ENCODE peak calls at places on chromosomes 7 and 10, in five cellular contexts. One of them, this sample, is unnamed. For H3K9me3 and H3K4me1, the result is how much of the 10 kb centered on the place peaks cover.

GRCh38 chr10:51170518-51171245 is 96.4 kb downstream of the PRKG1 start:
- DNase-seq in colonic mucosa: no peak
- DNase-seq in tibial artery: no peak
- DNase-seq in heart right ventricle: no peak
- DNase-seq in cardiac muscle cell: no peak
- DNase-seq in this sample: no peak

GRCh38 chr7:131359136-131359776 is 31.6 kb downstream of the MKLN1 start:
- DNase-seq in tibial artery: no peak
- DNase-seq in colonic mucosa: no peak
- DNase-seq in cardiac muscle cell: no peak
- DNase-seq in heart right ventricle: no peak
- DNase-seq in this sample: no peak

GRCh38 chr7:65325793-65326432 is 47.7 kb upstream of the ZNF92 start:
- DNase-seq in colonic mucosa: no peak
- DNase-seq in tibial artery: no peak
- DNase-seq in heart right ventricle: no peak
- DNase-seq in cardiac muscle cell: no peak
- DNase-seq in this sample: no peak

GRCh38 chr7:38660427-38661099 is 29.4 kb upstream of the AMPH start:
- DNase-seq in colonic mucosa: no peak
- DNase-seq in tibial artery: no peak
- DNase-seq in heart right ventricle: no peak
- DNase-seq in cardiac muscle cell: peak
- DNase-seq in this sample: peak

GRCh38 chr10:59181668-59182067 is 5.2 kb downstream of the PHYHIPL start:
- DNase-seq in heart right ventricle: no peak
- DNase-seq in tibial artery: no peak
- DNase-seq in colonic mucosa: no peak
- DNase-seq in cardiac muscle cell: peak
- DNase-seq in this sample: peak

GRCh38 chr10:50605280-50606270 is 18.2 kb downstream of the SGMS1 start:
- DNase-seq in heart right ventricle: no peak
- DNase-seq in cardiac muscle cell: peak
- DNase-seq in tibial artery: no peak
- DNase-seq in colonic mucosa: peak
- DNase-seq in this sample: peak

GRCh38 chr7:39089194-39089593 is 111.5 kb downstream of the POU6F2 start:
- DNase-seq in tibial artery: no peak
- DNase-seq in cardiac muscle cell: no peak
- DNase-seq in colonic mucosa: no peak
- DNase-seq in heart right ventricle: no peak
- DNase-seq in this sample: no peak

GRCh38 chr10:14459670-14460069 is 128.9 kb upstream of the FRMD4A start:
- DNase-seq in heart right ventricle: no peak
- DNase-seq in colonic mucosa: no peak
- DNase-seq in cardiac muscle cell: peak
- DNase-seq in tibial artery: no peak
- DNase-seq in this sample: no peak

GRCh38 chr7:7996568-7996967 is 28.0 kb downstream of the GLCCI1 start:
- DNase-seq in colonic mucosa: no peak
- DNase-seq in tibial artery: no peak
- DNase-seq in cardiac muscle cell: no peak
- DNase-seq in heart right ventricle: no peak
- DNase-seq in this sample: no peak

GRCh38 chr10:22381262-22381661 is 36.0 kb downstream of the SPAG6 start:
- DNase-seq in colonic mucosa: no peak
- DNase-seq in heart right ventricle: no peak
- DNase-seq in cardiac muscle cell: no peak
- DNase-seq in tibial artery: no peak
- DNase-seq in this sample: no peak

GRCh38 chr7:80870806-80871205 is 48.0 kb downstream of the SEMA3C start:
- DNase-seq in cardiac muscle cell: no peak
- DNase-seq in heart right ventricle: no peak
- DNase-seq in colonic mucosa: no peak
- DNase-seq in tibial artery: no peak
- DNase-seq in this sample: no peak

GRCh38 chr7:135291809-135292253 is 58.2 kb downstream of the STRA8 start:
- DNase-seq in tibial artery: no peak
- DNase-seq in cardiac muscle cell: peak
- DNase-seq in colonic mucosa: no peak
- DNase-seq in heart right ventricle: no peak
- DNase-seq in this sample: no peak

GRCh38 chr10:69636626-69637550 is 6.8 kb downstream of the FAM241B start:
- DNase-seq in tibial artery: no peak
- DNase-seq in heart right ventricle: no peak
- DNase-seq in colonic mucosa: peak
- DNase-seq in cardiac muscle cell: peak
- DNase-seq in this sample: peak

GRCh38 chr7:102211590-102212550 is 74.8 kb upstream of the SH2B2 start:
- DNase-seq in colonic mucosa: no peak
- DNase-seq in cardiac muscle cell: no peak
- DNase-seq in heart right ventricle: no peak
- DNase-seq in tibial artery: no peak
- DNase-seq in this sample: no peak

GRCh38 chr10:50862719-50863118 is 22.7 kb downstream of the A1CF start:
- DNase-seq in tibial artery: no peak
- DNase-seq in colonic mucosa: no peak
- DNase-seq in heart right ventricle: no peak
- DNase-seq in cardiac muscle cell: no peak
- DNase-seq in this sample: no peak

GRCh38 chr7:111107989-111108388 is 17.1 kb downstream of the LRRN3 start:
- DNase-seq in cardiac muscle cell: no peak
- DNase-seq in heart right ventricle: no peak
- DNase-seq in colonic mucosa: no peak
- DNase-seq in tibial artery: no peak
- DNase-seq in this sample: no peak

GRCh38 chr7:116715087-116715486 is 43.1 kb downstream of the MET start:
- DNase-seq in tibial artery: no peak
- DNase-seq in colonic mucosa: no peak
- DNase-seq in heart right ventricle: no peak
- DNase-seq in cardiac muscle cell: no peak
- DNase-seq in this sample: no peak

GRCh38 chr7:50542132-50542531 is 23.1 kb downstream of the DDC start:
- DNase-seq in colonic mucosa: no peak
- DNase-seq in heart right ventricle: no peak
- DNase-seq in tibial artery: no peak
- DNase-seq in cardiac muscle cell: no peak
- DNase-seq in this sample: no peak

GRCh38 chr10:97792058-97792721 is 20.4 kb upstream of the SFRP5 start:
- DNase-seq in tibial artery: peak
- DNase-seq in cardiac muscle cell: peak
- DNase-seq in colonic mucosa: peak
- DNase-seq in heart right ventricle: peak
- DNase-seq in this sample: peak

GRCh38 chr7:126924477-126924876 is 328.3 kb downstream of the GRM8 start:
- DNase-seq in heart right ventricle: no peak
- DNase-seq in tibial artery: no peak
- DNase-seq in cardiac muscle cell: no peak
- DNase-seq in colonic mucosa: no peak
- DNase-seq in this sample: no peak

GRCh38 chr7:64999165-65000004 is 7.1 kb downstream of the ERV3-1 start:
- DNase-seq in cardiac muscle cell: peak
- DNase-seq in colonic mucosa: no peak
- DNase-seq in tibial artery: peak
- DNase-seq in heart right ventricle: no peak
- DNase-seq in this sample: no peak

GRCh38 chr7:51949726-51950644 is 633.4 kb upstream of the COBL start:
- DNase-seq in tibial artery: no peak
- DNase-seq in colonic mucosa: no peak
- DNase-seq in cardiac muscle cell: no peak
- DNase-seq in heart right ventricle: no peak
- DNase-seq in this sample: no peak

GRCh38 chr7:33789871-33790270 is 115.5 kb upstream of the BMPER start:
- DNase-seq in cardiac muscle cell: peak
- DNase-seq in tibial artery: no peak
- DNase-seq in heart right ventricle: no peak
- DNase-seq in colonic mucosa: no peak
- DNase-seq in this sample: no peak

GRCh38 chr10:78328592-78329404 is 295.1 kb downstream of the RPS24 start:
- DNase-seq in colonic mucosa: no peak
- DNase-seq in cardiac muscle cell: no peak
- DNase-seq in tibial artery: no peak
- DNase-seq in heart right ventricle: no peak
- DNase-seq in this sample: no peak

GRCh38 chr10:113687041-113687440 is 7.3 kb downstream of the CASP7 start:
- DNase-seq in tibial artery: no peak
- DNase-seq in heart right ventricle: no peak
- DNase-seq in colonic mucosa: no peak
- DNase-seq in cardiac muscle cell: no peak
- DNase-seq in this sample: no peak
- H3K9me3 ChIP-seq in tibial artery: under half
- H3K9me3 ChIP-seq in heart right ventricle: half or more
- H3K9me3 ChIP-seq in colonic mucosa: under half
- H3K9me3 ChIP-seq in cardiac muscle cell: under half
- H3K9me3 ChIP-seq in this sample: under half

GRCh38 chr10:8273749-8274148 is 219.3 kb downstream of the GATA3 start:
- DNase-seq in cardiac muscle cell: peak
- DNase-seq in heart right ventricle: no peak
- DNase-seq in tibial artery: no peak
- DNase-seq in colonic mucosa: no peak
- DNase-seq in this sample: no peak

GRCh38 chr10:8278099-8278498 is 223.6 kb downstream of the GATA3 start:
- DNase-seq in heart right ventricle: no peak
- DNase-seq in tibial artery: no peak
- DNase-seq in colonic mucosa: no peak
- DNase-seq in cardiac muscle cell: no peak
- DNase-seq in this sample: no peak

GRCh38 chr10:8275911-8276310 is 221.4 kb downstream of the GATA3 start:
- DNase-seq in cardiac muscle cell: peak
- DNase-seq in colonic mucosa: no peak
- DNase-seq in tibial artery: no peak
- DNase-seq in heart right ventricle: no peak
- DNase-seq in this sample: no peak

GRCh38 chr10:8269976-8270375 is 215.5 kb downstream of the GATA3 start:
- DNase-seq in colonic mucosa: no peak
- DNase-seq in heart right ventricle: no peak
- DNase-seq in tibial artery: no peak
- DNase-seq in cardiac muscle cell: no peak
- DNase-seq in this sample: no peak

GRCh38 chr10:8272794-8273425 is 218.4 kb downstream of the GATA3 start:
- DNase-seq in tibial artery: no peak
- DNase-seq in heart right ventricle: no peak
- DNase-seq in cardiac muscle cell: peak
- DNase-seq in colonic mucosa: no peak
- DNase-seq in this sample: no peak
- H3K4me1 ChIP-seq in tibial artery: under half
- H3K4me1 ChIP-seq in heart right ventricle: under half
- H3K4me1 ChIP-seq in cardiac muscle cell: under half
- H3K4me1 ChIP-seq in colonic mucosa: under half
- H3K4me1 ChIP-seq in this sample: under half

GRCh38 chr7:100839361-100839760 is 12.0 kb upstream of the EPHB4 start:
- DNase-seq in colonic mucosa: no peak
- DNase-seq in tibial artery: no peak
- DNase-seq in heart right ventricle: no peak
- DNase-seq in cardiac muscle cell: no peak
- DNase-seq in this sample: no peak

GRCh38 chr7:100836812-100837098 is 9.4 kb upstream of the EPHB4 start:
- DNase-seq in cardiac muscle cell: no peak
- DNase-seq in colonic mucosa: no peak
- DNase-seq in heart right ventricle: no peak
- DNase-seq in tibial artery: no peak
- DNase-seq in this sample: no peak

GRCh38 chr7:100837099-100837836 is 9.9 kb upstream of the EPHB4 start:
- DNase-seq in heart right ventricle: peak
- DNase-seq in colonic mucosa: peak
- DNase-seq in cardiac muscle cell: peak
- DNase-seq in tibial artery: peak
- DNase-seq in this sample: peak

GRCh38 chr7:100832281-100832633 is 4.9 kb upstream of the EPHB4 start:
- DNase-seq in tibial artery: no peak
- DNase-seq in cardiac muscle cell: no peak
- DNase-seq in heart right ventricle: no peak
- DNase-seq in colonic mucosa: no peak
- DNase-seq in this sample: no peak

GRCh38 chr7:100835903-100836811 is 8.8 kb upstream of the EPHB4 start:
- DNase-seq in tibial artery: no peak
- DNase-seq in colonic mucosa: peak
- DNase-seq in heart right ventricle: peak
- DNase-seq in cardiac muscle cell: peak
- DNase-seq in this sample: peak
- H3K27ac ChIP-seq in tibial artery: no peak
- H3K27ac ChIP-seq in colonic mucosa: peak
- H3K27ac ChIP-seq in heart right ventricle: peak
- H3K27ac ChIP-seq in cardiac muscle cell: peak
- H3K27ac ChIP-seq in this sample: peak

GRCh38 chr10:129586897-129587443 is 119.9 kb downstream of the MGMT start:
- DNase-seq in tibial artery: no peak
- DNase-seq in heart right ventricle: no peak
- DNase-seq in cardiac muscle cell: no peak
- DNase-seq in colonic mucosa: no peak
- DNase-seq in this sample: no peak
- H3K9me3 ChIP-seq in tibial artery: under half
- H3K9me3 ChIP-seq in heart right ventricle: under half
- H3K9me3 ChIP-seq in cardiac muscle cell: under half
- H3K9me3 ChIP-seq in colonic mucosa: under half
- H3K9me3 ChIP-seq in this sample: under half

GRCh38 chr7:24767878-24768569 is 10.8 kb upstream of the GSDME start:
- DNase-seq in tibial artery: no peak
- DNase-seq in colonic mucosa: no peak
- DNase-seq in heart right ventricle: no peak
- DNase-seq in cardiac muscle cell: no peak
- DNase-seq in this sample: no peak

GRCh38 chr7:24764972-24765744 is 7.9 kb upstream of the GSDME start:
- DNase-seq in cardiac muscle cell: peak
- DNase-seq in colonic mucosa: no peak
- DNase-seq in heart right ventricle: no peak
- DNase-seq in tibial artery: no peak
- DNase-seq in this sample: no peak

GRCh38 chr7:24769014-24769830 is 12.0 kb upstream of the GSDME start:
- DNase-seq in heart right ventricle: no peak
- DNase-seq in cardiac muscle cell: no peak
- DNase-seq in colonic mucosa: no peak
- DNase-seq in tibial artery: no peak
- DNase-seq in this sample: no peak

GRCh38 chr7:24773646-24774045 is 16.4 kb upstream of the GSDME start:
- DNase-seq in cardiac muscle cell: peak
- DNase-seq in colonic mucosa: no peak
- DNase-seq in heart right ventricle: no peak
- DNase-seq in tibial artery: no peak
- DNase-seq in this sample: no peak

GRCh38 chr7:24769863-24770262 is 12.6 kb upstream of the GSDME start:
- DNase-seq in colonic mucosa: no peak
- DNase-seq in heart right ventricle: no peak
- DNase-seq in tibial artery: no peak
- DNase-seq in cardiac muscle cell: no peak
- DNase-seq in this sample: no peak
- H3K4me1 ChIP-seq in colonic mucosa: under half
- H3K4me1 ChIP-seq in heart right ventricle: under half
- H3K4me1 ChIP-seq in tibial artery: under half
- H3K4me1 ChIP-seq in cardiac muscle cell: under half
- H3K4me1 ChIP-seq in this sample: under half